ENCODE peak calls at places on chromosomes 4 and X, in ten cellular contexts. O is fibroblast of lung, Y is PC-3, U is A673, V is colonic mucosa, H is adrenal gland, A is cardiac muscle cell, T is AG04450, N is neural progenitor cell, W is endodermal cell. Z is an unnamed sample.

GRCh38 chrX:111511477-111511876 is at the start of gene SERTM2:
- DNase-seq in N (peak), A (peak), O (peak), V (no peak), W (peak), U (no peak), Y (no peak), T (no peak), H (no peak), Z (peak)

GRCh38 chr4:8033067-8033755 is 93.5 kb upstream of the AFAP1 start:
- DNase-seq in W (no peak), U (peak), T (no peak), N (no peak), H (no peak), Y (no peak), V (no peak), A (no peak), O (no peak), Z (no peak)

GRCh38 chr4:89657931-89658700 is 178.8 kb downstream of the SNCA start:
- DNase-seq in O (peak), N (peak), V (no peak), U (peak), Y (peak), W (no peak), T (peak), H (no peak), A (peak), Z (no peak)

GRCh38 chrX:41621236-41621651 is 67.5 kb upstream of the GPR34 start:
- DNase-seq in O (peak), H (no peak), U (no peak), N (peak), Y (peak), A (peak), W (peak), V (no peak), T (no peak), Z (no peak)

GRCh38 chr4:169268951-169269781 is 1.6 kb downstream of the SH3RF1 start:
- DNase-seq in N (peak), U (no peak), W (peak), H (no peak), T (peak), A (no peak), V (peak), Y (peak), O (peak), Z (no peak)

GRCh38 chr4:54687887-54688841 is 30.4 kb downstream of the KIT start:
- DNase-seq in W (no peak), T (no peak), V (no peak), Y (no peak), A (no peak), H (no peak), O (peak), N (no peak), U (no peak), Z (no peak)

GRCh38 chr4:158068063-158068462 is 104.8 kb downstream of the GASK1B start:
- DNase-seq in O (peak), W (no peak), T (no peak), A (no peak), Y (no peak), H (no peak), V (no peak), U (no peak), N (no peak), Z (no peak)

GRCh38 chr4:26860922-26861433 is 337 bp downstream of the STIM2 start:
- DNase-seq in H (peak), Y (peak), A (peak), V (peak), T (no peak), W (peak), U (peak), O (peak), N (peak), Z (peak)

GRCh38 chr4:122341906-122342305 is 36.9 kb upstream of the ADAD1 start:
- DNase-seq in Y (peak), H (no peak), A (no peak), N (no peak), O (peak), W (no peak), V (no peak), T (peak), U (no peak), Z (no peak)

GRCh38 chr4:139461022-139461421 is 7.1 kb downstream of the RAB33B start:
- DNase-seq in O (no peak), A (peak), Y (no peak), V (no peak), H (no peak), T (no peak), U (peak), W (peak), N (no peak), Z (no peak)

GRCh38 chrX:11435568-11435967 is 142.4 kb downstream of the AMELX start:
- DNase-seq in Y (no peak), V (no peak), T (no peak), A (no peak), W (no peak), O (peak), H (no peak), N (no peak), U (no peak), Z (no peak)

GRCh38 chr4:145406970-145407369 is 74.7 kb upstream of the SMAD1 start:
- DNase-seq in V (no peak), U (no peak), O (peak), W (no peak), T (no peak), A (no peak), H (no peak), Y (no peak), N (no peak), Z (no peak)

GRCh38 chr4:133188433-133189175 is 39.5 kb downstream of the PCDH10 start:
- DNase-seq in T (no peak), H (no peak), W (no peak), A (no peak), Y (no peak), O (no peak), U (no peak), V (no peak), N (no peak), Z (no peak)

GRCh38 chrX:64205441-64205734 is at the start of gene AMER1:
- DNase-seq in U (no peak), T (no peak), O (no peak), W (no peak), H (no peak), V (no peak), A (no peak), N (no peak), Y (no peak), Z (no peak)

GRCh38 chrX:79409657-79410056 is 42.5 kb upstream of the ITM2A start:
- DNase-seq in W (no peak), H (no peak), T (no peak), N (no peak), U (no peak), Y (peak), V (no peak), O (no peak), A (no peak), Z (no peak)

GRCh38 chrX:45850775-45851433 is 650.2 kb upstream of the DIPK2B start:
- DNase-seq in H (no peak), Y (peak), U (peak), O (peak), N (peak), A (peak), W (peak), V (peak), T (no peak), Z (peak)

GRCh38 chr4:29310252-29310651 is 1409.9 kb upstream of the PCDH7 start:
- DNase-seq in T (no peak), N (no peak), U (no peak), A (no peak), H (no peak), Y (no peak), W (no peak), O (no peak), V (no peak), Z (no peak)

GRCh38 chr4:54657556-54658313 is at the start of gene KIT:
- DNase-seq in O (peak), H (peak), Y (no peak), U (peak), T (no peak), W (peak), N (peak), A (peak), V (peak), Z (peak)

GRCh38 chr4:114606240-114606639 is 7.6 kb downstream of the UGT8 start:
- DNase-seq in U (no peak), W (no peak), T (no peak), V (no peak), A (no peak), O (no peak), Y (peak), H (no peak), N (no peak), Z (no peak)

GRCh38 chr4:140098481-140099132 is 55.4 kb downstream of the MAML3 start:
- DNase-seq in V (no peak), T (no peak), H (no peak), W (no peak), A (no peak), O (peak), N (no peak), Y (peak), U (peak), Z (no peak)

GRCh38 chr4:149574973-149575372 is 240.7 kb downstream of the IQCM start:
- DNase-seq in T (no peak), W (no peak), H (no peak), Y (no peak), N (no peak), A (no peak), U (no peak), V (no peak), O (no peak), Z (no peak)

DNA sequence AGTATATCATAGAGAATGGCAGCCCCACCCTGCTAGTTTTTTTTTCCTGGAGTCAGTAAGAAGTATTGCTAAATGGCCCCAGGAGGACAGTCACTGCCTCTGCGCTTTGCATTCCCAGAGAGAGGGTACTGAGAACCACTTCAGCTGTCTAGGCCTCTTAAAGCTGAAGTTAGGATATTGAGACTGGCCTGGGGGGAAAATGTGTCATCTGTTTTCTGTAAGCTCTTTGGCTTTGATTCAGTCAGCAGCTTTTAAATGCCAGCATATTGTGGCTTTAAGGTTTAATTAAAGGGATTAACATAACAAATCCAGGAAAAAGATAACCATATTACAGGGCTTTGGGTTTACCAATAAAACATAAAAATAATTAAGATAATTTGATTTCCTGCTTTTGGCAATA is 852.0 kb downstream of the PCDH18 start:
- DNase-seq in V (no peak), W (no peak), T (no peak), U (peak), O (no peak), H (no peak), Y (peak), N (peak), A (peak), Z (peak)
- H3K4me3 ChIP-seq in V (no peak), W (no peak), T (no peak), U (no peak), O (no peak), H (no peak), Y (no peak), N (no peak), A (no peak), Z (no peak)

DNA sequence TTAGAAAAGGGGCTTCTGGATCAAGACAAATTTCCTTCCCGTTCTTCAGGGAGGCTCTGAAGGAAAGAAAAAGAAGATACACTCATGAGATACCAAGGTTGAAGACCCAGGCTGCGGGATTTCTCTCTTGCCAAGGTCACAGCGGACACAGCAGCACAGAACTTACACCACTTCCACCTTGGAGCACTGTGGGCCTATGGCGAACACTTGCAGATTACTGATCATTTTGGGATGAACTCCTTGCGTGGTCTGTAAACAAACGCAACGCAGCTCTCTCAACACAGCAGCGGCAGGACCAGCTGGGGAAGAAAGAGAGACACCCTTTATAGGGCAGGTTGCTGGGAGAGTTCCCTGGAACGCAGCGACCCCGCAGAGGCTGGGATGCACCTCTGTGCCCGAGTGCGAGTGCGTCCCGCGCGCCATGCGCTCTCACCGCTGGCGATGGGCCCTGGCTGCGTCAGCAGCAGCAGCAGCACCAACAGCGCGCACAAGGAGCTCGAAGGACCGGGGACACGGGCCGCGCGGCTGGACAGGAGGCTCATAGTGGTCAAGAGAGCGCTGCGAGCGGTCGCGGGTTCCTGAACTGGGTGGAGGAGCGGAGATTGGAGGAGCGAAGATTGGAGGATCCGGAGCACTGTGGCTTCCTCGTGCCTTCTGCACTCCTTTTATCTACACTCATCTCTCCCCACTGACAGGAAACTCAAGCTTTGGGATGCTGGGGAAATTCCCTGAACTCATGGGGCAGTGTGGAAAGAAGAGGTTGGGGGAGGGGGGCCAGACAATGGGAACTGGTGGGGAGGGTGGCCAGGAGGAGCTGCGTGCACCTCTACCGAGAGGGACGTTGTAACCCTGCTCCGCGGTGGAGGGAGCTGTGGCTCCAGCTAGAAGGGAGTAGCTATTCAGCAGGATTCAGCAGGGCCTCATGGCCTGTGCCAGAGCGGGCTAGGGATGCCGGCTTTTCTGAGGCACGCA is at the start of gene CXCL5:
- DNase-seq in U (no peak), A (peak), O (peak), W (peak), V (no peak), H (no peak), N (peak), Y (peak), T (no peak), Z (peak)
- TF ChIP-seq CTCF in U (no peak), A (peak), O (peak), W (peak), V (no peak), H (no peak), N (peak), Y (no peak), T (peak), Z (peak)

GRCh38 chr4:184461711-184462110 is 12.6 kb downstream of the IRF2 start:
- DNase-seq in A (no peak), U (no peak), Y (no peak), V (no peak), W (no peak), O (no peak), N (peak), H (no peak), T (no peak), Z (no peak)

GRCh38 chr4:184463856-184464255 is 10.5 kb downstream of the IRF2 start:
- DNase-seq in H (no peak), N (no peak), O (no peak), A (no peak), W (no peak), Y (no peak), U (no peak), T (no peak), V (no peak), Z (no peak)

GRCh38 chr4:184460495-184461285 is 13.7 kb downstream of the IRF2 start:
- DNase-seq in O (no peak), A (no peak), N (no peak), H (no peak), T (no peak), W (no peak), V (no peak), U (no peak), Y (no peak), Z (no peak)

GRCh38 chr4:184463158-184463557 is 11.2 kb downstream of the IRF2 start:
- DNase-seq in O (no peak), Y (no peak), N (no peak), A (no peak), V (no peak), W (no peak), T (no peak), H (no peak), U (no peak), Z (no peak)

DNA sequence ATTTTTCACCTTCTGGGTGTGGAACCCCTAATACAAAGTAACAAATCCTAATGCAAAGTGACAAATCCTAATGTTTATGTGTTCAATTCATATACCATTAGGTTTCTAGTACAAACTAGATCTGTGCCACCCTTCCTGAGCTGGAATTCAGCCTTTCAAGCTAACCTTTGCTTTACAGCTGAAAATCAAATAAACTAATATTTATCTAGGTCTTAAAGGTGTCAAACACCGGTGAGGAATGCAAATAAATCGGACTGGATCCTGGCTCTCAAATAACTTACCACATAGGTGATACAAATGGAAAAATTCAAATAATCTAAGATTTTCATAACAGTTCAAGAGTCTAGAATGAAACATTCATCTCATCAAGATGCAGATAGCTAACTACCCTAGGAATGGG is 11.6 kb downstream of the IRF2 start:
- DNase-seq in H (no peak), N (no peak), U (no peak), V (no peak), T (no peak), A (no peak), O (no peak), Y (no peak), W (no peak), Z (no peak)
- H3K27ac ChIP-seq in H (no peak), N (no peak), U (peak), V (no peak), T (no peak), A (no peak), O (no peak), Y (no peak), W (no peak), Z (no peak)

GRCh38 chrX:123425904-123426303 is 241.8 kb downstream of the GRIA3 start:
- DNase-seq in V (no peak), A (no peak), U (peak), O (peak), H (no peak), Y (peak), N (no peak), W (no peak), T (no peak), Z (no peak)

GRCh38 chrX:123424546-123424945 is 240.5 kb downstream of the GRIA3 start:
- DNase-seq in T (no peak), O (peak), Y (peak), W (no peak), U (no peak), H (no peak), A (no peak), V (no peak), N (no peak), Z (no peak)

GRCh38 chrX:123422875-123423274 is 238.8 kb downstream of the GRIA3 start:
- DNase-seq in A (peak), V (peak), W (peak), H (peak), Y (peak), N (peak), T (no peak), O (peak), U (peak), Z (peak)

DNA sequence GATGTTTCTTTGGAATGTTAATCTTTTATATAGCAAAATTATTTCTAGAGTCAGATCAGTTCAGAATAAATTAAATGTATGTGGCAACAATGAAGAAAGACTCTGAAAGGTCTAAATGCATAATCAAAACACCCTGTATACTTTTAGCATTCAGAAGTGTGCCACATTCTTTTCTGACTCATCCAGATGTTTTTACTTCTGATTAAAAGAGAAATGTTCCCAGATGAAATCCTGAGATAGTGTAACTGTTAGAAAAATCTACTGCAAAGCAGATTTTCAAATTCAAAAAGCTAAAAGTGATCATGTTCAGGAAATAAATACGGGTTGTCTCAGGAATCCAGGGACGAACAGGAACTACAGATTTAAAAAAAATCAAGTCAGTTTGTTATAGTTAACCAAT is 241.4 kb downstream of the GRIA3 start:
- DNase-seq in Y (no peak), O (no peak), V (no peak), U (no peak), A (no peak), H (no peak), T (no peak), N (no peak), W (no peak), Z (no peak)
- H3K4me3 ChIP-seq in Y (no peak), O (no peak), V (no peak), U (no peak), A (no peak), H (no peak), T (no peak), N (no peak), W (no peak), Z (no peak)

GRCh38 chr4:10380695-10381094 is 76.5 kb downstream of the ZNF518B start:
- DNase-seq in H (no peak), O (no peak), T (no peak), V (no peak), W (no peak), N (no peak), U (no peak), A (no peak), Y (no peak), Z (no peak)
- TF ChIP-seq CTCF in H (no peak), O (no peak), T (no peak), V (no peak), W (no peak), N (no peak), U (no peak), A (no peak), Y (no peak), Z (no peak)

DNA sequence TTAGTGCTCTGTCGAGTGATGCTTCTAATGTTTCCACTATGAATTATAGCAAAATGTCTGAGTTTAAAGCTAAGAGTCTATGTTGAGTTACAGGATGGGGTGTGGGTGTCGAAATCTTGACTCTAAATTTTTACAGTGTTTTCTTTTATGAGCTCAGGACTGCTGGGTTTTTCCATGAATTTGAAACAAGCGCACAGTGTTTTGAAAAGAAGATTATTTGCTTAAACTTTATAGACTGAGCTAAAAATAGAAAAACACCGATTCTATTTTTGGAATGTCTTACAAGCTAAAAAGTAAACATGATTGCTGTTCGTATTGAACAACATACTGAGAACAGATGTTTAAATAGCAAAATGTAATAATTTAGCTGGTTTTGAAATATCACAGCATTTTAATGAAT is 7.6 kb downstream of the PTTG2 start:
- DNase-seq in W (no peak), Y (peak), O (no peak), T (no peak), A (no peak), U (no peak), N (no peak), V (no peak), H (no peak), Z (no peak)
- H3K27ac ChIP-seq in W (no peak), Y (no peak), O (no peak), T (no peak), A (no peak), U (no peak), N (no peak), V (no peak), H (no peak), Z (no peak)

GRCh38 chr4:123974419-123975105 is 578.0 kb downstream of the SPRY1 start:
- DNase-seq in V (no peak), T (no peak), W (no peak), N (no peak), O (peak), Y (no peak), U (peak), H (no peak), A (no peak), Z (no peak)
- H3K4me3 ChIP-seq in V (no peak), T (no peak), W (no peak), N (no peak), O (no peak), Y (no peak), U (no peak), H (no peak), A (no peak), Z (no peak)

DNA sequence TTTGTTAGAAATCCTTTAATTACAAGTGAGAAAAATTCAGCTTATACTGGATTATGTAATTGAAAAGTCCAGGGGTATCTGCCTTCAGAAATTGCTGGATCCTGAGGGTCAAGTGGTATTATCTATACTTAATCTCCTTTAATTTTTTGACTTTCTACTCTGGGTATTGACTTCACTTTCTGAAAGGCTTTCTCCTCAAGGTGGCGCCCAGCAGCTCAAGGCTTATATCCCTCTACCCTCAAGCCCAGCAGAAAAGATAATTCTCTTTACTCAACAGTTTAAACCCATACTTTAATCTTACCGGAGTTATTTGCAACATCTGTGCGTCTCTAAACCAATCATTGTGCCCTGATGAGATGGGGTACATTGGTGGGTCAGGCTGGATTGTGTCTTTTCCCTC is 129.5 kb downstream of the LARP7 start:
- DNase-seq in W (peak), T (no peak), O (peak), H (peak), Y (peak), U (peak), A (peak), V (no peak), N (peak), Z (peak)
- TF ChIP-seq CTCF in W (peak), T (peak), O (peak), H (no peak), Y (peak), U (peak), A (peak), V (no peak), N (peak), Z (peak)

Z was measured in WERI-Rb-1.